ENCODE peak calls at places on chromosome 10, in ten cellular contexts. V, O, M, I, W, S, J, E, X and Q are unnamed samples. For H3K4me1, the result is how much of the 10 kb centered on the place peaks cover.

GRCh38 chr10:5896208-5896607 is 6.2 kb downstream of the FBH1 start:
- DNase-seq in V (no peak), O (no peak), M (no peak), I (no peak), W (peak), S (no peak), J (no peak), E (no peak), X (no peak), Q (no peak)

GRCh38 chr10:29869593-29869992 is 189.8 kb downstream of the JCAD start:
- DNase-seq in V (no peak), O (no peak), M (no peak), I (no peak), W (no peak), S (no peak), J (no peak), E (no peak), X (no peak), Q (no peak)

GRCh38 chr10:55158643-55159042 is 357.6 kb upstream of the PCDH15 start:
- DNase-seq in V (no peak), O (no peak), M (no peak), I (no peak), W (no peak), S (no peak), J (no peak), E (no peak), X (no peak), Q (no peak)

GRCh38 chr10:113283189-113283588 is 269.7 kb upstream of the HABP2 start:
- DNase-seq in V (no peak), O (no peak), M (no peak), I (no peak), W (no peak), S (no peak), J (no peak), E (no peak), X (no peak), Q (no peak)

GRCh38 chr10:18217577-18217976 is 77.4 kb downstream of the CACNB2 start:
- DNase-seq in V (no peak), O (no peak), M (no peak), I (no peak), W (no peak), S (no peak), J (no peak), E (no peak), X (no peak), Q (no peak)

GRCh38 chr10:43190775-43191174 is 52.5 kb downstream of the CSGALNACT2 start:
- DNase-seq in V (no peak), O (no peak), M (peak), I (no peak), W (no peak), S (no peak), J (no peak), E (peak), X (no peak), Q (no peak)

GRCh38 chr10:119489572-119490326 is 52.8 kb downstream of the RGS10 start:
- DNase-seq in V (peak), O (peak), M (no peak), I (peak), W (peak), S (peak), J (peak), E (peak), X (no peak), Q (peak)

GRCh38 chr10:103353281-103353680 is 2.3 kb upstream of the PCGF6 start:
- DNase-seq in V (no peak), O (no peak), M (no peak), I (peak), W (no peak), S (no peak), J (peak), E (no peak), X (no peak), Q (no peak)

GRCh38 chr10:51176976-51177690 is 102.8 kb downstream of the PRKG1 start:
- DNase-seq in V (no peak), O (no peak), M (peak), I (no peak), W (no peak), S (no peak), J (no peak), E (no peak), X (no peak), Q (no peak)

GRCh38 chr10:119320981-119321380 is 113.6 kb downstream of the GRK5 start:
- DNase-seq in V (no peak), O (no peak), M (no peak), I (no peak), W (no peak), S (no peak), J (no peak), E (no peak), X (no peak), Q (no peak)

GRCh38 chr10:101222683-101223273 is 6.5 kb downstream of the LBX1 start:
- DNase-seq in V (no peak), O (no peak), M (no peak), I (no peak), W (peak), S (no peak), J (no peak), E (no peak), X (no peak), Q (no peak)

GRCh38 chr10:101224910-101225823 is 4.1 kb downstream of the LBX1 start:
- DNase-seq in V (no peak), O (no peak), M (no peak), I (no peak), W (peak), S (no peak), J (no peak), E (no peak), X (no peak), Q (no peak)

GRCh38 chr10:101222247-101222531 is 7.1 kb downstream of the LBX1 start:
- DNase-seq in V (no peak), O (no peak), M (no peak), I (no peak), W (peak), S (no peak), J (no peak), E (no peak), X (no peak), Q (no peak)

GRCh38 chr10:101224060-101224909 is 5.0 kb downstream of the LBX1 start:
- DNase-seq in V (no peak), O (no peak), M (no peak), I (no peak), W (peak), S (no peak), J (no peak), E (no peak), X (no peak), Q (no peak)

DNA sequence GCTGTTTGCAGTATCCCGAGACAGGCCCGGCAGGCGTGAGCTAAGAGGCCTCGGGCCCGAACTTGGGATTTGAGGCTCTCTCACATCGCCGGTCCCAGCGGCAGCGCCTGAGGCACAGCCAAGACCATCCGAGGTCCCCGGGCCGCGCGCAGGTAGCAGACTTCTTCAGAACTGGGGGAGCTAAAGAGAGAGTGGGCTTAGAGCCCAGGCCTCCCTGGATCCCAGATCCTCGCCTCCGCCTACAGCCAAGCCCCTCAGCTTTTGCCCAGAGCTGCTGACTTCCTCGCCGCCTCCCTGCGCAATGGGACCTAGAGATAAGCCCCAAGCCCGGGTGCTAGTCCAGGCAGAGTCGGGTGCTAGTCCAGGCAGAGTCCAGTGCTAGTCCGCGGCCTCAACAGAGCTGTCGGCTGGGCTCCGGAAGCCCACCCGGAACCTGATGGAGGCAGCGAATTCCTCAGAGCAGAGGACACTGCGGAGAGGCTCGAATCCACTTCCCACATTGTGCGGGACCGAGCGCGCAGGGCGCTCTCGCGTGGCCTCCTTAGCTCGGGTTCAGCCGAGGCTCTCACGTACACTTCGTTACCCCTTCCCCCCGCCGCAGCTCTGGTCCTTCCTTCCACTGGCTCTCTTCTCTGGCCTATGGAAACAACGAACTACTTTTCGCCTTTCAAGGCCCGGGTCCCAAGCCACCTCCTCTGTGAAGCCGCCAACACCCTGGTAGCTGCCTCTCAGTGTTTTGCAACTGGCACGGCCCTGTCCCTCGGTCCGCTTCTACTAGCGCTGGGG is 5.8 kb downstream of the LBX1 start:
- DNase-seq in V (no peak), O (no peak), M (no peak), I (no peak), W (peak), S (no peak), J (no peak), E (no peak), X (no peak), Q (no peak)
- H3K4me3 ChIP-seq in V (no peak), O (no peak), M (peak), I (no peak), W (no peak), S (peak), J (no peak), E (no peak), X (peak), Q (peak)

DNA sequence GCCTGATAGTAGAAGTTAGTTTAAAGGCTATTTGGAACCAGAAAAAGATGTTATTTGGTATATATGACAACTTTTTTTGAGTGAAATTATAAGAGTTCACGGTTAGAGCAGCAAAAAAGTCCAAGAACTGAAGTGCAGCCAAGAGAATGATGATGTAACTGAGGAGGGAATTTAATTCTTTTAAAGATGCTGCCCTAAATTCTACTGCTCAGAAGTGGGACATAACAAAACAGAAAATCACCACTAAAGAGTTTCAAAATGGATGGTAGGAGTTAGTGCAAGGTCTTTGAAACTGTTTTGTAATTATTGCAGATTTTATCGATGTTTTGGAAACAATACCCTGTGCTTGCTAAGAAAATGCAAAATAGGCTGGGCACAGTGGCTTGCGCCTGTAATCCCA is 6.5 kb downstream of the SAMD8 start:
- DNase-seq in V (no peak), O (no peak), M (peak), I (no peak), W (no peak), S (no peak), J (no peak), E (no peak), X (no peak), Q (no peak)
- H3K4me1 ChIP-seq in V (under half), O (half or more), M (under half), I (under half), W (under half), S (under half), J (under half), E (under half), X (under half), Q (under half)

GRCh38 chr10:8044908-8045727 is 9.4 kb upstream of the GATA3 start:
- DNase-seq in V (no peak), O (no peak), M (no peak), I (no peak), W (peak), S (peak), J (no peak), E (peak), X (no peak), Q (no peak)

GRCh38 chr10:8043569-8044306 is 10.8 kb upstream of the GATA3 start:
- DNase-seq in V (peak), O (no peak), M (no peak), I (no peak), W (peak), S (peak), J (no peak), E (no peak), X (no peak), Q (no peak)

GRCh38 chr10:8045728-8046494 is 8.6 kb upstream of the GATA3 start:
- DNase-seq in V (no peak), O (no peak), M (no peak), I (no peak), W (peak), S (peak), J (no peak), E (no peak), X (no peak), Q (no peak)

GRCh38 chr10:8042864-8043568 is 11.5 kb upstream of the GATA3 start:
- DNase-seq in V (no peak), O (no peak), M (no peak), I (no peak), W (peak), S (no peak), J (no peak), E (no peak), X (no peak), Q (no peak)

DNA sequence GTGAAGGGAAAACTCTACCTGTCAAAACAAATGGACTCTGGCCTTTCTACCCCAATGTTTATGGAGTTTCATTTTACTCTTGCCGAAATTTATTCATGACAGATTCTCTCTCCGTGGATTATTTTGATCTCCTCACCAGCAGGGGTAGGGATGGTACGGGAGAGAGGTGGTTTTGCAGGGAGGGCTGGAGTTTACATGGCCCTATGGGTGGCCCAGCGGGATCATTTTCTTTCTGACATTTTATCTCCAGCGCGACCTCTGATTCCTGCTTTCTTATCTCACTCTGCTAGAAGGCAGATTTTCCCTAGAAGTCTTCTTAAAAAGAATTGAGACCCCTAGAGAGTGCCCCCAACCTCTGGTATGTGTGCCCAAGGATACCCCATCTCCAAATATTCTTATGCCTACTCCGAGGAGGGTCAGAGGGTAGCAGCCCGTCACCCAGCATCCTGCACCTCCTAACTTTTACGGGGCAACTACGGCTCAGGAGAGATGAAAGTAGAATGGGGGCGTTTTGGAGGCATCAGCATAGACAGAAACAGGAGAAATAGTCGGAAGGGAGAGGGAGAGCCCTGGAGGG is 10.1 kb upstream of the GATA3 start:
- DNase-seq in V (no peak), O (no peak), M (no peak), I (no peak), W (peak), S (peak), J (no peak), E (no peak), X (no peak), Q (no peak)
- H3K4me3 ChIP-seq in V (no peak), O (no peak), M (no peak), I (no peak), W (peak), S (no peak), J (no peak), E (no peak), X (peak), Q (no peak)

GRCh38 chr10:11557967-11558366 is 53.5 kb downstream of the USP6NL start:
- DNase-seq in V (no peak), O (no peak), M (no peak), I (no peak), W (no peak), S (no peak), J (no peak), E (no peak), X (no peak), Q (no peak)

GRCh38 chr10:11562888-11563287 is 48.6 kb downstream of the USP6NL start:
- DNase-seq in V (no peak), O (no peak), M (no peak), I (no peak), W (no peak), S (no peak), J (no peak), E (no peak), X (no peak), Q (no peak)

GRCh38 chr10:11560076-11560709 is 51.3 kb downstream of the USP6NL start:
- DNase-seq in V (no peak), O (no peak), M (no peak), I (peak), W (no peak), S (no peak), J (no peak), E (no peak), X (no peak), Q (no peak)

GRCh38 chr10:11568578-11568977 is 42.9 kb downstream of the USP6NL start:
- DNase-seq in V (no peak), O (no peak), M (no peak), I (no peak), W (no peak), S (no peak), J (no peak), E (no peak), X (no peak), Q (no peak)

GRCh38 chr10:11563936-11564335 is 47.5 kb downstream of the USP6NL start:
- DNase-seq in V (no peak), O (no peak), M (no peak), I (no peak), W (no peak), S (no peak), J (no peak), E (peak), X (no peak), Q (no peak)
- H3K4me1 ChIP-seq in V (under half), O (under half), M (under half), I (under half), W (under half), S (under half), J (under half), E (under half), X (under half), Q (under half)